ENCODE peak calls at places on chromosomes 6 and 20, in five cellular contexts. D is effector CD4-positive, alpha-beta T cell; I is OCI-M1; J is B cell; W is H9. S is an unnamed sample.
A peak's percentile ranks its signal among the peaks of the same experiment; 100 is the strongest.

GRCh38 chr6:45713981-45714685 is 301.5 kb downstream of the CLIC5 start:
- DNase-seq in D (no peak), I (no peak), J (no peak), W (no peak), S (no peak)

GRCh38 chr6:113998811-113999210 is 27.9 kb upstream of the HDAC2 start:
- DNase-seq in D (no peak), I (no peak), J (no peak), W (no peak), S (no peak)

GRCh38 chr20:62695448-62696414 is 12.9 kb upstream of the NTSR1 start:
- DNase-seq in D (no peak), I (no peak), J (no peak), W (no peak), S (peak; percentile 73)

GRCh38 chr20:41221614-41222218 is 84.4 kb downstream of the PLCG1 start:
- DNase-seq in D (no peak), I (no peak), J (no peak), W (no peak), S (no peak)

GRCh38 chr6:68226460-68226859 is 408.6 kb upstream of the ADGRB3 start:
- DNase-seq in D (no peak), I (peak; percentile 82), J (no peak), W (no peak), S (peak; percentile 41)

GRCh38 chr6:87700351-87700728 is 1.7 kb downstream of the AKIRIN2 start:
- DNase-seq in D (no peak), I (peak; percentile 59), J (no peak), W (no peak), S (no peak)

GRCh38 chr6:13156381-13156780 is 172.0 kb downstream of the TBC1D7 start:
- DNase-seq in D (no peak), I (no peak), J (no peak), W (no peak), S (no peak)

GRCh38 chr20:52209154-52209571 is 17.6 kb upstream of the ZFP64 start:
- DNase-seq in D (no peak), I (no peak), J (no peak), W (peak; percentile 84), S (no peak)

GRCh38 chr20:44576297-44576696 is 6.1 kb upstream of the PKIG start:
- DNase-seq in D (no peak), I (peak; percentile 89), J (peak; percentile 77), W (no peak), S (peak; percentile 68)

GRCh38 chr6:91278416-91278815 is 691.5 kb upstream of the MAP3K7 start:
- DNase-seq in D (no peak), I (no peak), J (no peak), W (no peak), S (no peak)

GRCh38 chr6:43767553-43768505 is 2.2 kb upstream of the VEGFA start:
- DNase-seq in D (no peak), I (no peak), J (no peak), W (no peak), S (no peak)

S was measured in left kidney.